ENCODE peak calls at places on chromosomes 16 and 17, in six cellular contexts. A is heart right ventricle, W is cardiac muscle cell, F is pancreas, X is tibial artery, Z is psoas muscle. H is an unnamed sample. For H3K4me1, the result is how much of the 10 kb centered on the place peaks cover.

GRCh38 chr17:39517224-39517623 is 55.9 kb downstream of the CDK12 start:
- DNase-seq in A (no peak), W (no peak), F (no peak), X (no peak), Z (no peak), H (no peak)

GRCh38 chr16:77951788-77952187 is 70.6 kb upstream of the CLEC3A start:
- DNase-seq in A (no peak), W (peak), F (no peak), X (no peak), Z (no peak), H (no peak)

GRCh38 chr16:65618931-65619330 is 497.1 kb upstream of the CDH11 start:
- DNase-seq in A (no peak), W (no peak), F (no peak), X (no peak), Z (no peak), H (no peak)

GRCh38 chr16:9318764-9319163 is 227.3 kb downstream of the HAPSTR1 start:
- DNase-seq in A (no peak), W (no peak), F (no peak), X (no peak), Z (no peak), H (no peak)

GRCh38 chr16:3170440-3171180 is 17.4 kb upstream of the OR1F1 start:
- DNase-seq in A (no peak), W (peak), F (no peak), X (no peak), Z (no peak), H (no peak)

GRCh38 chr16:28821874-28822519 is 802 bp upstream of the ATXN2L start:
- DNase-seq in A (no peak), W (no peak), F (no peak), X (no peak), Z (no peak), H (no peak)

GRCh38 chr16:31110106-31111034 is 2.2 kb downstream of the BCKDK start:
- DNase-seq in A (no peak), W (no peak), F (no peak), X (no peak), Z (no peak), H (no peak)

GRCh38 chr17:46977348-46977747 is 1.7 kb downstream of the RPRML start:
- DNase-seq in A (no peak), W (peak), F (no peak), X (no peak), Z (no peak), H (no peak)

GRCh38 chr17:77313831-77314230 is 173.1 kb downstream of the SEC14L1 start:
- DNase-seq in A (no peak), W (no peak), F (peak), X (no peak), Z (no peak), H (no peak)

GRCh38 chr17:34235389-34236028 is 19.6 kb upstream of the CCL2 start:
- DNase-seq in A (peak), W (peak), F (no peak), X (peak), Z (peak), H (no peak)

GRCh38 chr17:48442819-48443218 is 12.8 kb upstream of the SKAP1 start:
- DNase-seq in A (no peak), W (no peak), F (no peak), X (no peak), Z (no peak), H (no peak)

GRCh38 chr16:24745791-24746190 is 16.3 kb downstream of the TNRC6A start:
- DNase-seq in A (no peak), W (no peak), F (no peak), X (no peak), Z (no peak), H (no peak)

GRCh38 chr16:88434353-88434690 is 18.8 kb upstream of the ZFPM1 start:
- DNase-seq in A (no peak), W (no peak), F (no peak), X (no peak), Z (no peak), H (no peak)

GRCh38 chr16:66167564-66168291 is 198.8 kb upstream of the CDH5 start:
- DNase-seq in A (no peak), W (peak), F (no peak), X (no peak), Z (no peak), H (no peak)

GRCh38 chr17:58325289-58325726 is 3.3 kb downstream of the TSPOAP1 start:
- DNase-seq in A (no peak), W (peak), F (peak), X (no peak), Z (no peak), H (no peak)

GRCh38 chr16:14641206-14641605 is 8.5 kb downstream of the BFAR start:
- DNase-seq in A (no peak), W (no peak), F (no peak), X (no peak), Z (no peak), H (no peak)

GRCh38 chr17:71709271-71709670 is 411.5 kb upstream of the SOX9 start:
- DNase-seq in A (no peak), W (no peak), F (no peak), X (no peak), Z (no peak), H (no peak)

GRCh38 chr17:21679256-21680146 is 12.8 kb upstream of the KCNJ18 start:
- DNase-seq in A (no peak), W (no peak), F (peak), X (no peak), Z (peak), H (no peak)

GRCh38 chr16:71927383-71927782 is 32.1 kb downstream of the IST1 start:
- DNase-seq in A (peak), W (peak), F (no peak), X (peak), Z (peak), H (peak)

GRCh38 chr16:27317738-27318398 is 4.1 kb downstream of the IL4R start:
- DNase-seq in A (no peak), W (no peak), F (no peak), X (peak), Z (no peak), H (no peak)
- H3K4me3 ChIP-seq in A (no peak), W (no peak), F (no peak), X (no peak), Z (peak), H (no peak)

GRCh38 chr16:83785455-83785854 is 22.3 kb upstream of the HSBP1 start:
- DNase-seq in A (no peak), W (no peak), F (no peak), X (no peak), Z (no peak), H (no peak)
- TF ChIP-seq CTCF in A (no peak), W (no peak), F (no peak), X (no peak), Z (no peak), H (no peak)

GRCh38 chr16:85563515-85564276 is 49.4 kb upstream of the GSE1 start:
- DNase-seq in A (peak), W (no peak), F (peak), X (peak), Z (peak), H (peak)
- H3K4me1 ChIP-seq in A (under half), W (half or more), F (under half), X (under half), Z (under half), H (under half)

GRCh38 chr17:2047590-2047989 is 5.8 kb downstream of the OVCA2 start:
- DNase-seq in A (no peak), W (no peak), F (no peak), X (no peak), Z (no peak), H (no peak)
- H3K4me3 ChIP-seq in A (no peak), W (no peak), F (no peak), X (no peak), Z (no peak), H (no peak)

GRCh38 chr17:41735744-41736143 is 1.3 kb upstream of the HAP1 start:
- DNase-seq in A (no peak), W (no peak), F (no peak), X (no peak), Z (no peak), H (no peak)
- TF ChIP-seq CTCF in A (no peak), W (no peak), F (no peak), X (no peak), Z (no peak), H (no peak)

DNA sequence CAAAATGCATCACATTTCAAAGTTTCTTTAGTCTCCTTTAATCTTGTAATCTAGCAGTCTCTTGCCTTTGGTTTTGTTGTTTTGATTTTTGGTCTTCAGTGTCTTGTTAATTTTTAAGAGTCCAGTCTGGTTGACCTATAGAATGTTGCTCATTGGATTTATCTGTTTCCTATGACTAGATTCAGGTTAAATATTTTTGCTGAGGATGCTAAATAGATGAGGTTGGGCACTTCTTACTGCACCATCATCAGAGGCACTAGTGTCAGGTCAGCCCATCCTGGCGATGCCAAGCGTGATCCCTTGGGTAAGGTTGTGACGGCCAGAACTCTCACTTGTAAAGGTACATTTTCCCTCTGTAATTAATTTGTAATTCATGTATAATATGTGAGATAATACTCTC is 64.5 kb upstream of the BCAR1 start:
- DNase-seq in A (no peak), W (no peak), F (no peak), X (no peak), Z (no peak), H (no peak)
- H3K4me1 ChIP-seq in A (under half), W (under half), F (under half), X (under half), Z (under half), H (under half)

H was measured in lung.